ENCODE peak calls at places on chromosome 3, in six cellular contexts. L is astrocyte of the spinal cord, H is MCF 10A, P is HFFc6, F is neural crest cell, A is OCI-LY7. E is an unnamed sample.

GRCh38 chr3:101784850-101785613 is 6.0 kb downstream of the NXPE3 start:
- DNase-seq in P (no peak), H (no peak), F (no peak), L (no peak), A (no peak), E (no peak)

GRCh38 chr3:8872291-8872690 is 91.0 kb downstream of the RAD18 start:
- DNase-seq in L (no peak), A (no peak), P (peak; percentile 39), F (no peak), H (no peak), E (no peak)

GRCh38 chr3:57120040-57120802 is 44.9 kb downstream of the IL17RD start:
- DNase-seq in H (no peak), A (no peak), P (no peak), L (no peak), F (no peak), E (no peak)

GRCh38 chr3:2876362-2876761 is 233.8 kb downstream of the IL5RA start:
- DNase-seq in L (no peak), F (no peak), H (no peak), A (no peak), P (no peak), E (no peak)

GRCh38 chr3:126100688-126101301 is 16.9 kb upstream of the SLC41A3 start:
- DNase-seq in P (peak; percentile 60), A (no peak), H (no peak), F (no peak), L (peak; percentile 66), E (peak; percentile 80)

GRCh38 chr3:70086336-70086735 is 86.8 kb downstream of the SAMMSON start:
- DNase-seq in L (no peak), A (no peak), H (no peak), F (no peak), P (no peak), E (no peak)

GRCh38 chr3:55779543-55779942 is 292.4 kb upstream of the WNT5A start:
- DNase-seq in L (no peak), H (no peak), P (no peak), A (no peak), F (no peak), E (no peak)

GRCh38 chr3:46707601-46708011 is 6.4 kb downstream of the TMIE start:
- DNase-seq in L (no peak), A (no peak), H (no peak), P (no peak), F (no peak), E (no peak)

GRCh38 chr3:117036259-117036799 is 326.8 kb downstream of the TUSC7 start:
- DNase-seq in F (peak; percentile 42), A (no peak), P (peak; percentile 60), H (peak; percentile 39), L (peak; percentile 61), E (no peak)

GRCh38 chr3:158789592-158789991 is 12.3 kb upstream of the MFSD1 start:
- DNase-seq in P (peak; percentile 65), F (no peak), L (peak; percentile 77), H (peak; percentile 55), A (peak; percentile 13), E (no peak)

GRCh38 chr3:61571516-61572336 is 10.4 kb downstream of the PTPRG start:
- DNase-seq in P (peak; percentile 45), F (no peak), H (peak; percentile 93), A (no peak), L (peak; percentile 89), E (no peak)

GRCh38 chr3:113254171-113254947 is 43.0 kb downstream of the BOC start:
- DNase-seq in A (no peak), P (no peak), L (no peak), H (no peak), F (no peak), E (no peak)

GRCh38 chr3:195556390-195556789 is 13.3 kb upstream of the PPP1R2 start:
- DNase-seq in H (no peak), L (no peak), A (no peak), P (no peak), F (peak; percentile 12), E (no peak)
- TF ChIP-seq CTCF in H (no peak), L (peak; percentile 40), A (peak; percentile 71), P (peak; percentile 30), F (peak; percentile 27), E (peak; percentile 46)

DNA sequence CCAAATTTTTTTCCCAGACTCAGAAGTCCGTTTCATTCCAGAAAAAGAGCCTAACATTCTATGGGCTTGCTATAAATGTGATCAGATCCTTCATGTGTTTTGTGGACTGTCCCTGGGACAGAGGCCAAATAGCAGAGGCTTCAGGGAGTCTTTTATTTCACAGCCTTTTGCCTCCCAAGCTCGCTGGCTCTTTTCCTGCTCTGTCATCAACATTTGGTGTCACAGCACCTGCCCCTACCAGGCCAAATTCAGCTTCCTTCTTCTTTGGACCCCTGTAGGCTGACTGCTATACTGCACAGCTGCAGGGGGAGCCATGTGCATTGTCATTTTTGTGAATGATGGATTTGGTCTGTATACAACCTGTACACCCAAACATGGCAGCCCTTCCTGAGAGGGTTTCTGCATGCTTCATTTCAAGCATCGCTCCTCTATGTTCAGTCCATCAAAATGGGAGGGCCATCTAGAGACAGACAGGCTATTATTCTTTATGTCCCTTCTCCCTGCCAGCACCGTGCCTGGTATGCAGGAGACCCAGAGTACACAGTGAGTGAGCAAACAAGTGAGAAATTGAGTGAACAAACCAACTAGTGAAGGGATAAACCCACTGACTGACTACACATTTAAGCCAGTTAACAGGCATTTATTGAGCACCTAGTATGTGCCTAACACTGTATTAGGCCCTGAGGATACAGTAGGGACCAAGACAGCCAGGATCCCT is 17.9 kb upstream of the RPP14 start:
- DNase-seq in P (no peak), L (no peak), A (no peak), F (no peak), H (no peak), E (no peak)
- TF ChIP-seq CTCF in P (peak; percentile 43), L (no peak), A (peak; percentile 24), F (peak; percentile 13), H (no peak), E (no peak)

GRCh38 chr3:174859756-174860155 is 622 bp downstream of the NAALADL2 start:
- DNase-seq in L (no peak), H (peak; percentile 39), A (no peak), F (no peak), P (no peak), E (no peak)

GRCh38 chr3:174859109-174859735 is at the start of gene NAALADL2:
- DNase-seq in F (no peak), L (no peak), H (no peak), P (no peak), A (no peak), E (no peak)

GRCh38 chr3:174862666-174863065 is 3.5 kb downstream of the NAALADL2 start:
- DNase-seq in A (no peak), P (no peak), F (no peak), L (no peak), H (no peak), E (no peak)

GRCh38 chr3:174863488-174863887 is 4.4 kb downstream of the NAALADL2 start:
- DNase-seq in H (no peak), A (no peak), L (no peak), P (peak; percentile 52), F (no peak), E (no peak)

DNA sequence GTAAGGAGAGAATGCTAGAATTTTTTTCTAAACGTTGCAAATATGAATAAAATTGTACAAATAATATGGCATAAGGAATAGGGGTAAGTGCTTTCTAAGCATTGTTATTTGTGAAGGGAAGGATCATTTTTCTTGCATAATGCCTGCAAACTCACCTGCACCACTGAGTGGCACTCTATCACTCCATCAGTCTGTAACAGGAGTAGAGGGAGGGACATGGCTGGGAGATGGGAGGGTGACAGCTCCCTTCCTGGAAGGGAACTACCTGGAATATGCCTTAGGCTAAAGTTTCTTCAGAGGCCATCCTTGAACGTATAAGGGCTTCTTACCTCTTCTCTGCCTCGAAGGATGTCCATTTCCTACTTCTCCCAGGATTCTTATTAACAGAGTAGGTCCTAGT is 3.0 kb downstream of the NAALADL2 start:
- DNase-seq in H (peak; percentile 69), L (no peak), A (no peak), F (no peak), P (no peak), E (no peak)
- TF ChIP-seq CTCF in H (peak; percentile 43), L (peak; percentile 17), A (no peak), F (no peak), P (peak; percentile 17), E (peak; percentile 33)

DNA sequence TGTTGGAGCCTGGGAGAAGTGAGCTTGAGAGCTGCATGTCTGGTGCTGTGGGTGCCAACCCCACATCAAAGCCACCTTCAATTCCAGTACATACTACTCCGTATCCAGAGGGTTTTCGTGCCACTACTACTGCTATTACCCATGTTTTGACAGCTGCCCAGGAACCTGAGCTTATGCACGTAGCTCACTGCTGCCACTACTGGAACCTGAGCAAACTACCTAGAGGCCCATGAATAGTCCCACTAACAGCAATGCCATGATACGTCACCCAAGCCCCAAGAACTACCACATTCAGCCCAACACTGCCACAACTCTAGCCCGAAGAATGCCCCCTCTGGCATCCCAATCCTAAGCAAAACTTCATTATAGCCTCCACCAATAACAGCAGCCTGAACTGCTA is 215.2 kb upstream of the BCHE start:
- DNase-seq in L (no peak), F (no peak), H (no peak), A (no peak), P (no peak), E (no peak)
- TF ChIP-seq CTCF in L (no peak), F (no peak), H (no peak), A (no peak), P (no peak), E (no peak)

DNA sequence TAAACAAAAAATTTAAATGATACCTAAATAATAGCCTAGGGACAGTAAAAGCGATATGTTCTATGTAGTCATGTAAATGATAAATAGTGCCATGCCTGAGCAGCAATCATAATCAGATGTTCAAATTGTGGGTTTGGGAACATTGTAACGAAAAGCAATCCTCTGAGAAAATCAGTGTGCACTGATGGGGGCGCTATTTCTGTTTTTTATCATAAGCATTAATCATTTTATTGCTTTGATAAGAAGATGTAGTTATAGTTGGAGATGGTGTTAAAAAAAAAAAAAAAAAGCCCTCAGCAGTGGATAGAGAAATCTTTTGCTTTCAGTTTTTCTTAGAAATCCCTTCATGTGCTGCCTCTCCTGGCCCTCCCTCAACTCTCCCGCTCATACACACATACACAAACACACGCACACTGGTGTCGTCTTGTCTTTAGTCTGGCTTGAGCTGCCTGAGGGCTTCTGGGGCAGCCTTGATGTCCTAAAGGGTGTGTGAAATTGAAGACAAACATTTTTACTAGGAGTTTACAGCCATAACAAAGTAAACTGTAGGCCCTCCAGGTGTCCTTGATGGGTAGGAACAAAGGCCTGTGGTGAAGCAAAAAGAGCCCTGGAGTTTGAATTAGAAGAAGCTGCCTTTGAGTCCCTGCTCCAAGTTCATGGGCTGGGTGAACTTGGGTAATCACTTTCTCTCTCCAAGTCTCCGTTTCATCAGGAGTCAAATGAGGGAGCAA is 428.1 kb downstream of the SOX2 start:
- DNase-seq in H (no peak), P (no peak), A (no peak), F (no peak), L (no peak), E (no peak)
- TF ChIP-seq CTCF in H (no peak), P (no peak), A (peak; percentile 68), F (peak; percentile 39), L (no peak), E (no peak)

DNA sequence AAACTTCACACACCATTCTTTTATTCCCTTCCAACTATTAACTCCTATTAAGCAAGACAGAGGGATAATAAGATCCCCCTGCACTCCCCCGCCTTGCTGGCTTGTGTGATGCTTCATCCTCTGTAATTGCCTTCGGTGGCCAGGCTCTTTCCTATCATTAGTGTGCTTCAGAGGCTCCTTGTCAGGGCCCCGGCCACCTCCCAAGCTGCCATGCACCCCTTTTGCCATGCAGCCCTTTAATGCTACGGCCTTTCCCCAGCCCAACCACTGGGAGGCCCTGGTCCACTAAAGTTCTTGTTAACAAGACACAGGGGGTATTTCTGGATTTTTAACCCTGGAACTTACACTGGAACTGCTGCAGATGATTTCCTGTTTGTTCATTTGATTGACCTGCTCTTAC is 175.9 kb upstream of the TOPAZ1 start:
- DNase-seq in L (no peak), P (no peak), H (no peak), A (no peak), F (no peak), E (no peak)
- TF ChIP-seq CTCF in L (peak; percentile 19), P (peak; percentile 32), H (no peak), A (no peak), F (no peak), E (no peak)

E was measured in GM13977.